ENCODE peak calls at places on chromosomes 3 and 15, in seven cellular contexts. One of them, this sample, is unnamed.

GRCh38 chr3:179452166-179452544 is 885 bp upstream of the GNB4 start:
- DNase-seq in adipocyte: peak; percentile 84
- DNase-seq in thyroid gland: no peak
- DNase-seq in heart left ventricle: no peak
- DNase-seq in activated CD8-positive, alpha-beta T cell treated with anti-CD3 and anti-CD28 coated beads, Interleukin-2, amount 10 ng/mL, durations not matched to agents 7 days and 5 days: no peak
- DNase-seq in left ventricle myocardium inferior: no peak
- DNase-seq in small intestine: no peak
- DNase-seq in this sample: no peak

GRCh38 chr3:127277591-127277990 is 10.3 kb downstream of the PRR20G start:
- DNase-seq in small intestine: no peak
- DNase-seq in thyroid gland: no peak
- DNase-seq in heart left ventricle: no peak
- DNase-seq in left ventricle myocardium inferior: no peak
- DNase-seq in activated CD8-positive, alpha-beta T cell treated with anti-CD3 and anti-CD28 coated beads, Interleukin-2, amount 10 ng/mL, durations not matched to agents 7 days and 5 days: no peak
- DNase-seq in adipocyte: no peak
- DNase-seq in this sample: no peak

GRCh38 chr3:105398407-105398806 is 31.7 kb downstream of the ALCAM start:
- DNase-seq in adipocyte: no peak
- DNase-seq in left ventricle myocardium inferior: no peak
- DNase-seq in heart left ventricle: no peak
- DNase-seq in small intestine: no peak
- DNase-seq in thyroid gland: no peak
- DNase-seq in activated CD8-positive, alpha-beta T cell treated with anti-CD3 and anti-CD28 coated beads, Interleukin-2, amount 10 ng/mL, durations not matched to agents 7 days and 5 days: no peak
- DNase-seq in this sample: no peak

GRCh38 chr3:111917300-111917699 is 58.2 kb downstream of the PHLDB2 start:
- DNase-seq in left ventricle myocardium inferior: no peak
- DNase-seq in small intestine: peak; percentile 38
- DNase-seq in adipocyte: no peak
- DNase-seq in heart left ventricle: no peak
- DNase-seq in activated CD8-positive, alpha-beta T cell treated with anti-CD3 and anti-CD28 coated beads, Interleukin-2, amount 10 ng/mL, durations not matched to agents 7 days and 5 days: no peak
- DNase-seq in thyroid gland: no peak
- DNase-seq in this sample: no peak

GRCh38 chr15:91116379-91117067 is 16.5 kb downstream of the SV2B start:
- DNase-seq in heart left ventricle: no peak
- DNase-seq in adipocyte: no peak
- DNase-seq in small intestine: no peak
- DNase-seq in left ventricle myocardium inferior: no peak
- DNase-seq in thyroid gland: no peak
- DNase-seq in activated CD8-positive, alpha-beta T cell treated with anti-CD3 and anti-CD28 coated beads, Interleukin-2, amount 10 ng/mL, durations not matched to agents 7 days and 5 days: no peak
- DNase-seq in this sample: no peak

GRCh38 chr3:157499342-157499963 is 3.8 kb downstream of the VEPH1 start:
- DNase-seq in activated CD8-positive, alpha-beta T cell treated with anti-CD3 and anti-CD28 coated beads, Interleukin-2, amount 10 ng/mL, durations not matched to agents 7 days and 5 days: no peak
- DNase-seq in left ventricle myocardium inferior: no peak
- DNase-seq in small intestine: peak; percentile 40
- DNase-seq in heart left ventricle: peak; percentile 24
- DNase-seq in adipocyte: peak; percentile 21
- DNase-seq in thyroid gland: peak; percentile 98
- DNase-seq in this sample: no peak

GRCh38 chr3:72977463-72977862 is 19.1 kb upstream of the PPP4R2 start:
- DNase-seq in adipocyte: no peak
- DNase-seq in thyroid gland: no peak
- DNase-seq in small intestine: no peak
- DNase-seq in heart left ventricle: no peak
- DNase-seq in activated CD8-positive, alpha-beta T cell treated with anti-CD3 and anti-CD28 coated beads, Interleukin-2, amount 10 ng/mL, durations not matched to agents 7 days and 5 days: no peak
- DNase-seq in left ventricle myocardium inferior: no peak
- DNase-seq in this sample: peak; percentile 45

GRCh38 chr15:74320358-74321247 is 46.8 kb downstream of the CYP11A1 start:
- DNase-seq in activated CD8-positive, alpha-beta T cell treated with anti-CD3 and anti-CD28 coated beads, Interleukin-2, amount 10 ng/mL, durations not matched to agents 7 days and 5 days: peak; percentile 67
- DNase-seq in thyroid gland: peak; percentile 29
- DNase-seq in small intestine: peak; percentile 29
- DNase-seq in heart left ventricle: peak; percentile 58
- DNase-seq in adipocyte: peak; percentile 81
- DNase-seq in left ventricle myocardium inferior: peak; percentile 61
- DNase-seq in this sample: no peak

GRCh38 chr3:156151824-156152428 is 31.5 kb downstream of the KCNAB1 start:
- DNase-seq in left ventricle myocardium inferior: peak; percentile 64
- DNase-seq in activated CD8-positive, alpha-beta T cell treated with anti-CD3 and anti-CD28 coated beads, Interleukin-2, amount 10 ng/mL, durations not matched to agents 7 days and 5 days: peak; percentile 61
- DNase-seq in heart left ventricle: peak; percentile 74
- DNase-seq in small intestine: peak; percentile 40
- DNase-seq in adipocyte: peak; percentile 75
- DNase-seq in thyroid gland: peak; percentile 79
- DNase-seq in this sample: no peak

GRCh38 chr15:38894260-38894948 is 329.8 kb upstream of the RASGRP1 start:
- DNase-seq in left ventricle myocardium inferior: no peak
- DNase-seq in small intestine: no peak
- DNase-seq in heart left ventricle: no peak
- DNase-seq in adipocyte: peak; percentile 72
- DNase-seq in activated CD8-positive, alpha-beta T cell treated with anti-CD3 and anti-CD28 coated beads, Interleukin-2, amount 10 ng/mL, durations not matched to agents 7 days and 5 days: no peak
- DNase-seq in thyroid gland: no peak
- DNase-seq in this sample: peak; percentile 96

GRCh38 chr3:46684881-46685280 is 8.6 kb downstream of the ALS2CL start:
- DNase-seq in left ventricle myocardium inferior: no peak
- DNase-seq in activated CD8-positive, alpha-beta T cell treated with anti-CD3 and anti-CD28 coated beads, Interleukin-2, amount 10 ng/mL, durations not matched to agents 7 days and 5 days: no peak
- DNase-seq in heart left ventricle: no peak
- DNase-seq in adipocyte: no peak
- DNase-seq in small intestine: no peak
- DNase-seq in thyroid gland: no peak
- DNase-seq in this sample: no peak

GRCh38 chr15:69885182-69886041 is 212.3 kb downstream of the TLE3 start:
- DNase-seq in left ventricle myocardium inferior: no peak
- DNase-seq in thyroid gland: no peak
- DNase-seq in heart left ventricle: no peak
- DNase-seq in adipocyte: no peak
- DNase-seq in activated CD8-positive, alpha-beta T cell treated with anti-CD3 and anti-CD28 coated beads, Interleukin-2, amount 10 ng/mL, durations not matched to agents 7 days and 5 days: no peak
- DNase-seq in small intestine: no peak
- DNase-seq in this sample: no peak

GRCh38 chr3:12224181-12225147 is 64.4 kb upstream of the PPARG start:
- DNase-seq in heart left ventricle: no peak
- DNase-seq in adipocyte: no peak
- DNase-seq in thyroid gland: no peak
- DNase-seq in activated CD8-positive, alpha-beta T cell treated with anti-CD3 and anti-CD28 coated beads, Interleukin-2, amount 10 ng/mL, durations not matched to agents 7 days and 5 days: no peak
- DNase-seq in small intestine: peak; percentile 98
- DNase-seq in left ventricle myocardium inferior: no peak
- DNase-seq in this sample: peak; percentile 40

GRCh38 chr3:171469376-171469775 is 9.2 kb upstream of the TNIK start:
- DNase-seq in thyroid gland: no peak
- DNase-seq in left ventricle myocardium inferior: no peak
- DNase-seq in adipocyte: no peak
- DNase-seq in activated CD8-positive, alpha-beta T cell treated with anti-CD3 and anti-CD28 coated beads, Interleukin-2, amount 10 ng/mL, durations not matched to agents 7 days and 5 days: no peak
- DNase-seq in heart left ventricle: no peak
- DNase-seq in small intestine: no peak
- DNase-seq in this sample: no peak

GRCh38 chr15:71422530-71423259 is 307.4 kb downstream of the THSD4 start:
- DNase-seq in activated CD8-positive, alpha-beta T cell treated with anti-CD3 and anti-CD28 coated beads, Interleukin-2, amount 10 ng/mL, durations not matched to agents 7 days and 5 days: no peak
- DNase-seq in left ventricle myocardium inferior: no peak
- DNase-seq in thyroid gland: no peak
- DNase-seq in adipocyte: no peak
- DNase-seq in heart left ventricle: peak; percentile 33
- DNase-seq in small intestine: no peak
- DNase-seq in this sample: no peak

GRCh38 chr3:65473746-65474145 is 565.0 kb downstream of the MAGI1 start:
- DNase-seq in small intestine: no peak
- DNase-seq in left ventricle myocardium inferior: no peak
- DNase-seq in activated CD8-positive, alpha-beta T cell treated with anti-CD3 and anti-CD28 coated beads, Interleukin-2, amount 10 ng/mL, durations not matched to agents 7 days and 5 days: no peak
- DNase-seq in heart left ventricle: no peak
- DNase-seq in adipocyte: peak; percentile 60
- DNase-seq in thyroid gland: no peak
- DNase-seq in this sample: no peak

GRCh38 chr3:172987268-172987667 is 153.8 kb downstream of the SPATA16 start:
- DNase-seq in left ventricle myocardium inferior: no peak
- DNase-seq in thyroid gland: no peak
- DNase-seq in adipocyte: no peak
- DNase-seq in small intestine: peak; percentile 2
- DNase-seq in activated CD8-positive, alpha-beta T cell treated with anti-CD3 and anti-CD28 coated beads, Interleukin-2, amount 10 ng/mL, durations not matched to agents 7 days and 5 days: no peak
- DNase-seq in heart left ventricle: no peak
- DNase-seq in this sample: no peak

GRCh38 chr3:127220497-127220896 is 27.6 kb downstream of the PRR23E start:
- DNase-seq in thyroid gland: no peak
- DNase-seq in heart left ventricle: no peak
- DNase-seq in small intestine: no peak
- DNase-seq in activated CD8-positive, alpha-beta T cell treated with anti-CD3 and anti-CD28 coated beads, Interleukin-2, amount 10 ng/mL, durations not matched to agents 7 days and 5 days: no peak
- DNase-seq in adipocyte: peak; percentile 3
- DNase-seq in left ventricle myocardium inferior: no peak
- DNase-seq in this sample: no peak

GRCh38 chr3:191094057-191094456 is 105.0 kb upstream of the OSTN start:
- DNase-seq in heart left ventricle: no peak
- DNase-seq in left ventricle myocardium inferior: no peak
- DNase-seq in activated CD8-positive, alpha-beta T cell treated with anti-CD3 and anti-CD28 coated beads, Interleukin-2, amount 10 ng/mL, durations not matched to agents 7 days and 5 days: no peak
- DNase-seq in small intestine: no peak
- DNase-seq in adipocyte: peak; percentile 81
- DNase-seq in thyroid gland: no peak
- DNase-seq in this sample: peak; percentile 73

GRCh38 chr3:149120051-149120972 is 9.1 kb upstream of the HPS3 start:
- DNase-seq in heart left ventricle: no peak
- DNase-seq in small intestine: peak; percentile 61
- DNase-seq in left ventricle myocardium inferior: no peak
- DNase-seq in adipocyte: peak; percentile 88
- DNase-seq in thyroid gland: no peak
- DNase-seq in activated CD8-positive, alpha-beta T cell treated with anti-CD3 and anti-CD28 coated beads, Interleukin-2, amount 10 ng/mL, durations not matched to agents 7 days and 5 days: peak; percentile 31
- DNase-seq in this sample: peak; percentile 43

GRCh38 chr3:134545818-134546217 is 60.0 kb downstream of the CEP63 start:
- DNase-seq in thyroid gland: no peak
- DNase-seq in adipocyte: no peak
- DNase-seq in small intestine: no peak
- DNase-seq in activated CD8-positive, alpha-beta T cell treated with anti-CD3 and anti-CD28 coated beads, Interleukin-2, amount 10 ng/mL, durations not matched to agents 7 days and 5 days: no peak
- DNase-seq in heart left ventricle: no peak
- DNase-seq in left ventricle myocardium inferior: no peak
- DNase-seq in this sample: no peak

GRCh38 chr3:128518587-128519490 is 25.8 kb upstream of the GATA2 start:
- DNase-seq in left ventricle myocardium inferior: no peak
- DNase-seq in small intestine: no peak
- DNase-seq in thyroid gland: no peak
- DNase-seq in adipocyte: no peak
- DNase-seq in activated CD8-positive, alpha-beta T cell treated with anti-CD3 and anti-CD28 coated beads, Interleukin-2, amount 10 ng/mL, durations not matched to agents 7 days and 5 days: no peak
- DNase-seq in heart left ventricle: no peak
- DNase-seq in this sample: no peak

GRCh38 chr3:135097276-135097946 is 302.4 kb downstream of the EPHB1 start:
- DNase-seq in small intestine: no peak
- DNase-seq in left ventricle myocardium inferior: no peak
- DNase-seq in thyroid gland: no peak
- DNase-seq in heart left ventricle: no peak
- DNase-seq in activated CD8-positive, alpha-beta T cell treated with anti-CD3 and anti-CD28 coated beads, Interleukin-2, amount 10 ng/mL, durations not matched to agents 7 days and 5 days: no peak
- DNase-seq in adipocyte: no peak
- DNase-seq in this sample: no peak

GRCh38 chr3:141407043-141407442 is 38.7 kb downstream of the ZBTB38 start:
- DNase-seq in activated CD8-positive, alpha-beta T cell treated with anti-CD3 and anti-CD28 coated beads, Interleukin-2, amount 10 ng/mL, durations not matched to agents 7 days and 5 days: no peak
- DNase-seq in left ventricle myocardium inferior: no peak
- DNase-seq in adipocyte: peak; percentile 99
- DNase-seq in thyroid gland: peak; percentile 32
- DNase-seq in heart left ventricle: peak; percentile 53
- DNase-seq in small intestine: no peak
- DNase-seq in this sample: peak; percentile 95

GRCh38 chr15:37015025-37015424 is 85.3 kb downstream of the MEIS2 start:
- DNase-seq in activated CD8-positive, alpha-beta T cell treated with anti-CD3 and anti-CD28 coated beads, Interleukin-2, amount 10 ng/mL, durations not matched to agents 7 days and 5 days: no peak
- DNase-seq in heart left ventricle: peak; percentile 51
- DNase-seq in adipocyte: peak; percentile 90
- DNase-seq in thyroid gland: no peak
- DNase-seq in left ventricle myocardium inferior: no peak
- DNase-seq in small intestine: no peak
- DNase-seq in this sample: peak; percentile 14

GRCh38 chr3:162777118-162777517 is 1280.5 kb downstream of the OTOL1 start:
- DNase-seq in left ventricle myocardium inferior: no peak
- DNase-seq in activated CD8-positive, alpha-beta T cell treated with anti-CD3 and anti-CD28 coated beads, Interleukin-2, amount 10 ng/mL, durations not matched to agents 7 days and 5 days: no peak
- DNase-seq in adipocyte: no peak
- DNase-seq in small intestine: no peak
- DNase-seq in thyroid gland: no peak
- DNase-seq in heart left ventricle: no peak
- DNase-seq in this sample: no peak

GRCh38 chr15:68676926-68677325 is 98.1 kb downstream of the CORO2B start:
- DNase-seq in heart left ventricle: no peak
- DNase-seq in thyroid gland: no peak
- DNase-seq in left ventricle myocardium inferior: no peak
- DNase-seq in activated CD8-positive, alpha-beta T cell treated with anti-CD3 and anti-CD28 coated beads, Interleukin-2, amount 10 ng/mL, durations not matched to agents 7 days and 5 days: no peak
- DNase-seq in adipocyte: no peak
- DNase-seq in small intestine: no peak
- DNase-seq in this sample: no peak

GRCh38 chr15:28899061-28899738 is 13.4 kb downstream of the APBA2 start:
- DNase-seq in heart left ventricle: no peak
- DNase-seq in left ventricle myocardium inferior: no peak
- DNase-seq in activated CD8-positive, alpha-beta T cell treated with anti-CD3 and anti-CD28 coated beads, Interleukin-2, amount 10 ng/mL, durations not matched to agents 7 days and 5 days: no peak
- DNase-seq in adipocyte: no peak
- DNase-seq in small intestine: no peak
- DNase-seq in thyroid gland: no peak
- DNase-seq in this sample: no peak

GRCh38 chr3:113496924-113497323 is 18.0 kb downstream of the SPICE1 start:
- DNase-seq in adipocyte: peak; percentile 37
- DNase-seq in heart left ventricle: no peak
- DNase-seq in thyroid gland: no peak
- DNase-seq in activated CD8-positive, alpha-beta T cell treated with anti-CD3 and anti-CD28 coated beads, Interleukin-2, amount 10 ng/mL, durations not matched to agents 7 days and 5 days: no peak
- DNase-seq in small intestine: no peak
- DNase-seq in left ventricle myocardium inferior: no peak
- DNase-seq in this sample: no peak

GRCh38 chr15:75364881-75365280 is 3.5 kb downstream of the MAN2C1 start:
- DNase-seq in left ventricle myocardium inferior: no peak
- DNase-seq in small intestine: no peak
- DNase-seq in thyroid gland: no peak
- DNase-seq in activated CD8-positive, alpha-beta T cell treated with anti-CD3 and anti-CD28 coated beads, Interleukin-2, amount 10 ng/mL, durations not matched to agents 7 days and 5 days: no peak
- DNase-seq in adipocyte: no peak
- DNase-seq in heart left ventricle: no peak
- DNase-seq in this sample: no peak

GRCh38 chr3:61927332-61927731 is 366.0 kb downstream of the PTPRG start:
- DNase-seq in activated CD8-positive, alpha-beta T cell treated with anti-CD3 and anti-CD28 coated beads, Interleukin-2, amount 10 ng/mL, durations not matched to agents 7 days and 5 days: no peak
- DNase-seq in heart left ventricle: peak; percentile 90
- DNase-seq in adipocyte: peak; percentile 85
- DNase-seq in left ventricle myocardium inferior: peak; percentile 83
- DNase-seq in thyroid gland: peak; percentile 69
- DNase-seq in small intestine: no peak
- DNase-seq in this sample: peak; percentile 90

GRCh38 chr3:96491023-96491422 is 323.4 kb upstream of the EPHA6 start:
- DNase-seq in adipocyte: no peak
- DNase-seq in thyroid gland: no peak
- DNase-seq in left ventricle myocardium inferior: no peak
- DNase-seq in small intestine: no peak
- DNase-seq in activated CD8-positive, alpha-beta T cell treated with anti-CD3 and anti-CD28 coated beads, Interleukin-2, amount 10 ng/mL, durations not matched to agents 7 days and 5 days: no peak
- DNase-seq in heart left ventricle: no peak
- DNase-seq in this sample: no peak

GRCh38 chr15:95845862-95846515 is 484.5 kb upstream of the NR2F2 start:
- DNase-seq in heart left ventricle: peak; percentile 70
- DNase-seq in activated CD8-positive, alpha-beta T cell treated with anti-CD3 and anti-CD28 coated beads, Interleukin-2, amount 10 ng/mL, durations not matched to agents 7 days and 5 days: no peak
- DNase-seq in small intestine: no peak
- DNase-seq in left ventricle myocardium inferior: peak; percentile 55
- DNase-seq in adipocyte: peak; percentile 27
- DNase-seq in thyroid gland: no peak
- DNase-seq in this sample: no peak

GRCh38 chr15:65101891-65102708 is 12.9 kb downstream of the UBAP1L start:
- DNase-seq in activated CD8-positive, alpha-beta T cell treated with anti-CD3 and anti-CD28 coated beads, Interleukin-2, amount 10 ng/mL, durations not matched to agents 7 days and 5 days: no peak
- DNase-seq in small intestine: no peak
- DNase-seq in left ventricle myocardium inferior: no peak
- DNase-seq in thyroid gland: no peak
- DNase-seq in adipocyte: no peak
- DNase-seq in heart left ventricle: no peak
- DNase-seq in this sample: no peak

This sample was measured in AG09309.